ENCODE peak calls at places on chromosomes 2 and 18, in seven cellular contexts. D is mesendoderm, L is H1, Y is IMR-90, V is neuronal stem cell, A is H9, H is trophoblast cell. Z is an unnamed sample.

GRCh38 chr2:47008381-47009280 is 93.0 kb upstream of the MCFD2 start:
- DNase-seq in L (no peak), A (peak; percentile 49), V (peak; percentile 68), H (peak; percentile 47), Y (peak; percentile 69), D (peak; percentile 77), Z (peak; percentile 92)

GRCh38 chr2:62266433-62267038 is 70.6 kb downstream of the B3GNT2 start:
- DNase-seq in Y (peak; percentile 76), D (peak; percentile 27), A (peak; percentile 63), V (no peak), L (peak; percentile 19), H (peak; percentile 21), Z (peak; percentile 92)

GRCh38 chr2:68743531-68743930 is 8.9 kb downstream of the ARHGAP25 start:
- DNase-seq in H (no peak), V (no peak), D (no peak), L (no peak), Y (no peak), A (no peak), Z (no peak)

GRCh38 chr2:195468771-195469170 is 188.3 kb upstream of the SLC39A10 start:
- DNase-seq in A (no peak), H (no peak), Y (peak; percentile 17), L (no peak), D (no peak), V (no peak), Z (no peak)

GRCh38 chr18:34261865-34262780 is 37.4 kb upstream of the NOL4 start:
- DNase-seq in V (no peak), D (no peak), Y (no peak), A (no peak), L (no peak), H (no peak), Z (no peak)

GRCh38 chr2:96325038-96325883 is at the start of gene ITPRIPL1:
- DNase-seq in L (no peak), D (peak; percentile 44), Y (no peak), A (peak; percentile 55), V (no peak), H (no peak), Z (no peak)

GRCh38 chr2:189350515-189351209 is 90.6 kb upstream of the WDR75 start:
- DNase-seq in A (no peak), V (no peak), L (no peak), H (no peak), D (no peak), Y (peak; percentile 88), Z (peak; percentile 88)

GRCh38 chr2:25982968-25983280 is 627 bp upstream of the KIF3C start:
- DNase-seq in L (no peak), Y (no peak), V (no peak), D (no peak), A (no peak), H (no peak), Z (no peak)

GRCh38 chr2:209633911-209634310 is 137.7 kb upstream of the UNC80 start:
- DNase-seq in A (no peak), H (no peak), Y (no peak), V (no peak), D (no peak), L (no peak), Z (no peak)

GRCh38 chr2:120228503-120228902 is 5.3 kb upstream of the TMEM185B start:
- DNase-seq in A (no peak), H (no peak), V (no peak), Y (no peak), D (no peak), L (no peak), Z (no peak)

GRCh38 chr2:207251573-207252192 is 85.9 kb upstream of the KLF7 start:
- DNase-seq in L (no peak), V (no peak), H (no peak), Y (peak; percentile 61), A (no peak), D (no peak), Z (peak; percentile 53)

GRCh38 chr2:121326628-121327027 is 41.6 kb upstream of the TFCP2L1 start:
- DNase-seq in V (no peak), H (no peak), A (no peak), Y (no peak), L (no peak), D (no peak), Z (no peak)

GRCh38 chr2:149039213-149039724 is 770 bp downstream of the LYPD6B start:
- DNase-seq in Y (no peak), H (no peak), A (no peak), L (no peak), D (no peak), V (no peak), Z (no peak)

GRCh38 chr2:172200495-172201085 is 97.9 kb upstream of the DLX2 start:
- DNase-seq in A (no peak), L (no peak), V (no peak), Y (peak; percentile 59), H (no peak), D (peak; percentile 66), Z (peak; percentile 46)

GRCh38 chr2:235614900-235615712 is 121.3 kb downstream of the AGAP1 start:
- DNase-seq in A (no peak), L (no peak), V (no peak), Y (peak; percentile 85), D (no peak), H (no peak), Z (peak; percentile 19)

GRCh38 chr2:191889924-191890323 is 43.0 kb upstream of the CAVIN2 start:
- DNase-seq in L (no peak), Y (no peak), A (no peak), D (no peak), H (no peak), V (no peak), Z (no peak)

GRCh38 chr2:138421315-138421970 is 80.1 kb upstream of the SPOPL start:
- DNase-seq in D (peak; percentile 78), V (no peak), L (no peak), Y (peak; percentile 13), H (peak; percentile 17), A (no peak), Z (peak; percentile 1)

GRCh38 chr2:165293439-165294420 is 54.5 kb downstream of the SCN2A start:
- DNase-seq in Y (peak; percentile 87), L (peak; percentile 17), H (peak; percentile 55), D (peak; percentile 94), A (peak; percentile 52), V (peak; percentile 70), Z (peak; percentile 88)

GRCh38 chr18:75200071-75200470 is 8.9 kb downstream of the PTGR3 start:
- DNase-seq in L (no peak), D (no peak), V (no peak), A (no peak), H (no peak), Y (no peak), Z (no peak)

GRCh38 chr18:58584219-58585127 is 44.4 kb downstream of the ALPK2 start:
- DNase-seq in V (peak; percentile 58), A (peak; percentile 47), Y (peak; percentile 48), L (peak; percentile 53), H (peak; percentile 53), D (peak; percentile 93), Z (no peak)

GRCh38 chr2:72211777-72212515 is 64.3 kb upstream of the CYP26B1 start:
- DNase-seq in D (no peak), A (no peak), V (no peak), Y (peak; percentile 75), H (no peak), L (no peak), Z (no peak)

GRCh38 chr18:21191596-21192307 is 50.3 kb upstream of the GREB1L start:
- DNase-seq in A (peak; percentile 75), Y (peak; percentile 55), H (peak; percentile 60), D (peak; percentile 74), V (no peak), L (peak; percentile 43), Z (peak; percentile 61)

GRCh38 chr2:241218131-241219029 is 29.9 kb downstream of the ANO7 start:
- DNase-seq in Y (peak; percentile 31), D (peak; percentile 74), V (peak; percentile 45), A (peak; percentile 77), L (no peak), H (peak; percentile 64), Z (peak; percentile 50)

GRCh38 chr18:27921904-27922541 is 254.9 kb downstream of the CDH2 start:
- DNase-seq in Y (peak; percentile 68), V (no peak), A (peak; percentile 28), D (peak; percentile 87), H (peak; percentile 90), L (no peak), Z (peak; percentile 83)

GRCh38 chr2:45856391-45857055 is 205.0 kb downstream of the PRKCE start:
- DNase-seq in A (no peak), V (no peak), D (no peak), Y (no peak), L (no peak), H (no peak), Z (no peak)

DNA sequence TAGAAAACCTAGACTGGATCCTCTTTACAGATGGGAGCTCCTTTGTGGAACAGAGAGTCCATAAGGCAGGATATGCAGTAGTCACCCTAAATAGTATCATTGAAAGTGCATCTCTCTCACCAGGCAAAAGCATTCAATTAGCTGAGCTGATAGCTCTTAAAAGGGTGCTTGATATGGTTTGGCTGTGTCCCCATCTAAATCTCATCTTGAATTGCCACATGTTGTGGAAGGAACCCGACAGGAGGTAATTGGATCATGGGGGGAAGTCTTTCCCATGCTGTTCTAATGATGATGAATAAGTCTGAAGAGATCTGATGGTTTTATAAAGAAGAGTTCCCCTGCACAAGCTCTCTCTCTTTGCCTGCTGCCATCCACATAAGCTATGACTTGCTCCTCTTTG is 96.2 kb upstream of the RMP24 start:
- DNase-seq in D (peak; percentile 29), A (no peak), V (no peak), Y (no peak), H (no peak), L (no peak), Z (no peak)
- H2AK5ac ChIP-seq in D (no peak overlapping the region), A (no peak overlapping the region), V (no peak overlapping the region), Y (no peak overlapping the region), H (no peak overlapping the region), L (no peak overlapping the region), Z (no peak overlapping the region)

DNA sequence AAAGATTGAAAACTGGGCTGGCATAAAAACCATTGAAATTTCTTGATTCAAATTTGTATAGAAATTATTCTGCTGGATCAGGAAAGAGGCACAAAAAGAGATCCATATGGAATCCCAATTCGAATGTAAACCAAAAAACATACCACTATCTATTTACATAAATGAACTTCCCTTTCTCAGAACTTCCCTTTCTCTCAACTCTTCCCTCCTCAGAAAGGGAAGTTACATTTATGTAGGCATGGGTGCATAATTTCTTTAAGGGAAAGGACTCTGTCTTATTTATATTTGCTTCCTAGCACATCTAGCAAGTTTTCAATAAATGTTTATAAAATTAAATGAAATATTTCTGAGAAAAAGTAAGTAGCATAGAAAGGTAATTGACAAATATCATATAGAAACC is 398.1 kb upstream of the ATP5MC3 start:
- DNase-seq in H (no peak), D (no peak), V (no peak), L (no peak), A (no peak), Y (no peak), Z (no peak)
- H3K4me1 ChIP-seq in H (no peaks in the 10 kb centered on the region), D (no peaks in the 10 kb centered on the region), V (peaks cover 3% of the 10 kb centered on the region), L (no peaks in the 10 kb centered on the region), A (no peaks in the 10 kb centered on the region), Y (no peaks in the 10 kb centered on the region), Z (no peaks in the 10 kb centered on the region)

GRCh38 chr2:146207417-146207816 is 1637.4 kb upstream of the ACVR2A start:
- DNase-seq in V (no peak), L (no peak), Y (no peak), H (no peak), D (no peak), A (no peak), Z (no peak)

GRCh38 chr2:146203232-146203631 is 1641.6 kb upstream of the ACVR2A start:
- DNase-seq in H (no peak), V (no peak), Y (no peak), D (no peak), A (no peak), L (no peak), Z (no peak)
- H2AK5ac ChIP-seq in H (no peak overlapping the region), V (no peak overlapping the region), Y (no peak overlapping the region), D (no peak overlapping the region), A (no peak overlapping the region), L (no peak overlapping the region), Z (no peak overlapping the region)

GRCh38 chr2:27959496-27959895 is 69.0 kb downstream of the BABAM2 start:
- DNase-seq in A (no peak), V (no peak), H (no peak), D (no peak), L (no peak), Y (peak; percentile 50), Z (peak; percentile 58)
- H3K4me1 ChIP-seq in A (peaks cover 3% of the 10 kb centered on the region), V (peaks cover 6% of the 10 kb centered on the region), H (peaks cover 2% of the 10 kb centered on the region), D (no peaks in the 10 kb centered on the region), L (no peaks in the 10 kb centered on the region), Y (peaks cover 16% of the 10 kb centered on the region), Z (peaks cover 2% of the 10 kb centered on the region)

Z was measured in mesenchymal stem cell.